ENCODE peak calls at places on chromosomes 13 and 19, in six cellular contexts. S is CD8-positive, alpha-beta memory T cell; U is effector memory CD4-positive, alpha-beta T cell; L is naive thymus-derived CD4-positive, alpha-beta T cell; J is gastrocnemius medialis; X is brain microvascular endothelial cell. H is an unnamed sample. For H3K36me3, the result is how much of the 10 kb centered on the place peaks cover.

GRCh38 chr13:111594606-111595005 is 274.2 kb downstream of the TEX29 start:
- DNase-seq in X (no peak), U (no peak), J (no peak), L (no peak), S (no peak), H (no peak)

GRCh38 chr19:7489609-7490044 is 792 bp upstream of the PEX11G start:
- DNase-seq in L (no peak), U (no peak), S (no peak), X (no peak), J (no peak), H (no peak)

GRCh38 chr19:57434386-57435061 is 601 bp upstream of the ZNF749 start:
- DNase-seq in U (no peak), L (no peak), S (no peak), X (no peak), J (no peak), H (no peak)

GRCh38 chr13:22137361-22138050 is 466.6 kb downstream of the FGF9 start:
- DNase-seq in L (no peak), U (no peak), S (no peak), X (no peak), J (no peak), H (no peak)

GRCh38 chr13:44396295-44396962 is 22.8 kb downstream of the SERP2 start:
- DNase-seq in L (no peak), X (no peak), U (no peak), J (no peak), S (no peak), H (no peak)

GRCh38 chr13:28558567-28558966 is 63.6 kb upstream of the FLT1 start:
- DNase-seq in U (no peak), L (no peak), J (no peak), S (no peak), X (peak), H (no peak)

GRCh38 chr13:101811440-101811839 is 359.0 kb downstream of the ITGBL1 start:
- DNase-seq in U (no peak), J (no peak), S (no peak), X (no peak), L (no peak), H (no peak)

GRCh38 chr19:39270091-39270871 is 2.1 kb downstream of the IFNL2 start:
- DNase-seq in J (no peak), L (no peak), X (no peak), U (no peak), S (no peak), H (no peak)

GRCh38 chr13:62014299-62014698 is 598.6 kb upstream of the PCDH20 start:
- DNase-seq in L (no peak), S (no peak), U (no peak), J (no peak), X (no peak), H (no peak)

GRCh38 chr13:27446986-27447583 is 3.3 kb downstream of the MTIF3 start:
- DNase-seq in S (peak), X (no peak), L (no peak), U (no peak), J (no peak), H (no peak)

GRCh38 chr19:32357720-32358119 is 12.3 kb downstream of the ZNF507 start:
- DNase-seq in J (no peak), U (no peak), S (no peak), L (no peak), X (no peak), H (no peak)

GRCh38 chr19:57786906-57787305 is 17.4 kb downstream of the ZNF586 start:
- DNase-seq in L (no peak), S (no peak), X (no peak), J (no peak), U (no peak), H (no peak)

GRCh38 chr13:36158606-36159005 is 27.4 kb upstream of the DCLK1 start:
- DNase-seq in L (no peak), X (no peak), S (no peak), J (no peak), U (no peak), H (no peak)

GRCh38 chr19:46408611-46409039 is 4.7 kb downstream of the CCDC8 start:
- DNase-seq in X (no peak), L (no peak), U (no peak), S (no peak), J (no peak), H (peak)

GRCh38 chr13:110470272-110471009 is 91.1 kb downstream of the RAB20 start:
- DNase-seq in X (no peak), S (no peak), J (no peak), L (no peak), U (no peak), H (peak)

GRCh38 chr19:49689133-49690072 is at the start of gene ADM5:
- DNase-seq in J (no peak), L (peak), X (no peak), U (no peak), S (no peak), H (peak)

GRCh38 chr19:48724796-48725753 is 5.5 kb upstream of the MAMSTR start:
- DNase-seq in X (peak), U (no peak), J (no peak), S (peak), L (no peak), H (no peak)

GRCh38 chr19:18282021-18282787 is 782 bp upstream of the JUND start:
- DNase-seq in J (no peak), U (no peak), X (no peak), S (no peak), L (peak), H (peak)

GRCh38 chr19:17195106-17195505 is 20.1 kb upstream of the USE1 start:
- DNase-seq in X (no peak), J (no peak), U (no peak), S (no peak), L (no peak), H (peak)
- H3K36me3 ChIP-seq in X (half or more), J (half or more), U (half or more), S (under half), L (under half), H (half or more)

DNA sequence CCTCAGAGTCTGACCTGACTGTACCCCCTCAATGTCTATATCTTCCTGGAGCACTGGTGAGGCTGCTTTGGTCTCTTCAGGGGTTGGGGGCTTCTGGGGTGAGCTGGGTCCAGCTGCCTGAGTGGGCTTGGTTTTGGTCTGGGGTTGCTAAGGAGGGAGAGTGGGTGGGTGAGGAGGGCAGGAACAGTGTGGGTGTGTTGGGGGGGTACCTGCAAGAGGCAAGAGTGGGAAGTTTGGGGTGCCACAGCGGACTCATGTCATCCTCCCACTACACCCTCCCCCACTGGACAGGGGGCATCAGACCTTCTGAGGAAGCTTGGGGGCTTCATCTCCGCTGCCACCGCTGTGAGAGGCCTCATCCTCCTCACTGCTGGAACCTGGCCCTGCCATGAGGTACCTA is 13.6 kb downstream of the ZNF575 start:
- DNase-seq in U (no peak), L (no peak), S (no peak), X (no peak), J (no peak), H (no peak)
- H3K36me3 ChIP-seq in U (half or more), L (under half), S (under half), X (under half), J (half or more), H (half or more)

DNA sequence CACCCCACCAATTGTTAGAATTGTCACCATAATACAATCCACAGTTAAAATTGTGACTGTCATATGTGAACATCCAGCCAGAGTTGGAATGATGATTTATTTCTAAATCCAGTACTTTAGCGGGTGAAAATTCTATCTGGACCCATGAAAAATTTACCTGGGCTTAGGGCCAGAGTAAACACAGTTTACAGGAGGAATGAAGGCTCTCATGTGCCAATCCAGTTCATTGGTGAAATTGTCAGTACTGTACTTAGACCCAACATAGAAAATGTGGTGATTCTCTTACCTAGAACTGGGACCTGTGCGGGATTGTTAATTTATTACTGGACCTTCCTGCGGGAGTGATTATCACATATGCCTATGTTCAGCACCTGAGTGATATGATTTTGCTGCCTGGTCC is 27.3 kb upstream of the ZNF681 start:
- DNase-seq in U (no peak), S (no peak), L (no peak), J (no peak), X (no peak), H (no peak)
- H3K36me3 ChIP-seq in U (under half), S (under half), L (under half), J (under half), X (under half), H (under half)

DNA sequence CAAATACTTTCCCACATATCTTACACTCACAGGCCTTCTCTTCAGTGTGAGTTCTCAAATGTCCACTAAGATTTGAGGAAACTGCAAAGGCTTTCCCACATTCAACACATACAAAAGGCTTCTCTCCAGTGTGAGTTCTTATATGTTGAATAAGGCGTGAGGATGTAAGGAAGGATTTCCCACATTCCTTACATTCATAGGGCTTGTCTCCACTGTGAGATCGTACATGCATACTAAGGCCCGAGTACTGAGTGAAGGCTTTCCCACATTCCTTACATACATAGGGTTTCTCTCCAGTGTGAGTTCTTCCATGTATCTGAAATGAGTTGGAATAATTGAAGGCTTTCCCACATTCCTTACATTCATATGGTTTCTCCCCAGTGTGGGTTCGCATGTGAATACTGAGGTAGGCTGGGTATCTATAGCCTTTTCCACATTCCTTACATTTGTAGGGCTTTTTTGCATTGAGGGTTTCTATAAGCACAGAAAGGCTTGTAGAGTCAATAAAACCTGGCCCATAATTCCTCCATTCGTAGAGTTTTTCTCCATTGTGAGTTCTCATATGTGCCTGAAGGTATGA is 9.6 kb downstream of the ZNF426 start:
- DNase-seq in X (no peak), U (no peak), S (no peak), L (no peak), J (no peak), H (no peak)
- H3K36me3 ChIP-seq in X (half or more), U (half or more), S (half or more), L (half or more), J (half or more), H (half or more)

DNA sequence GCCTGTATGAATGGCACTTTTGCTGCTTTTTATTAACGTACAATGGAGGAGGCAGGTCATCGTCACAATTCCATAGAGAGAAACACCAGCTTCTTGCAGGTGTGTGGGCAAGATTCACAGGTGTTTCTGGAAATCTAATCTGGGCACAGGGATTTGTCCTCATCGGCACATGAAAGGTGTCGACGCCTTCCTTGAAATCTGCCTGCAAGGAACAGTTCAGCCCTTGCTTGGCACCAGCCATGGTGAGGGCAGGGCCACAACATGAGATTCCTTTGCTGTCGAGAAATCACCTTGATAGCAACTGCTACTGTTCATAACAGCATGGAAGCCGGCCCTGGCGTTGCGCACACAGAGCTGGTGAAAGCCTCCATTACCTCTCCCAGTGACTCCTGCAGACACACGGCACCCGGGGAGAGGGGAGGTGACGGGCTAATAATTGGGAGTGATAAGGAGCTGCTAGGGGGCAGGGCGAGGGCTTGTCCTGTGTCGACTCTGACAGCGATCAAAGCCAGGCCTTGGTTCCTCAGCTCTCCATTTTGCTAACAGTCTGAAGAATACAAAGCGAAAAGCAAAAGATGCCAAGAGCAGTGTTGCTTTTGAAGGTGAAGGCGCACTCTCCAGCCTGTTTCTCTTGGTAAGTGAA is 66.4 kb downstream of the EFNB2 start:
- DNase-seq in X (no peak), S (no peak), U (no peak), L (no peak), J (no peak), H (no peak)
- H3K36me3 ChIP-seq in X (under half), S (under half), U (under half), L (under half), J (under half), H (under half)

DNA sequence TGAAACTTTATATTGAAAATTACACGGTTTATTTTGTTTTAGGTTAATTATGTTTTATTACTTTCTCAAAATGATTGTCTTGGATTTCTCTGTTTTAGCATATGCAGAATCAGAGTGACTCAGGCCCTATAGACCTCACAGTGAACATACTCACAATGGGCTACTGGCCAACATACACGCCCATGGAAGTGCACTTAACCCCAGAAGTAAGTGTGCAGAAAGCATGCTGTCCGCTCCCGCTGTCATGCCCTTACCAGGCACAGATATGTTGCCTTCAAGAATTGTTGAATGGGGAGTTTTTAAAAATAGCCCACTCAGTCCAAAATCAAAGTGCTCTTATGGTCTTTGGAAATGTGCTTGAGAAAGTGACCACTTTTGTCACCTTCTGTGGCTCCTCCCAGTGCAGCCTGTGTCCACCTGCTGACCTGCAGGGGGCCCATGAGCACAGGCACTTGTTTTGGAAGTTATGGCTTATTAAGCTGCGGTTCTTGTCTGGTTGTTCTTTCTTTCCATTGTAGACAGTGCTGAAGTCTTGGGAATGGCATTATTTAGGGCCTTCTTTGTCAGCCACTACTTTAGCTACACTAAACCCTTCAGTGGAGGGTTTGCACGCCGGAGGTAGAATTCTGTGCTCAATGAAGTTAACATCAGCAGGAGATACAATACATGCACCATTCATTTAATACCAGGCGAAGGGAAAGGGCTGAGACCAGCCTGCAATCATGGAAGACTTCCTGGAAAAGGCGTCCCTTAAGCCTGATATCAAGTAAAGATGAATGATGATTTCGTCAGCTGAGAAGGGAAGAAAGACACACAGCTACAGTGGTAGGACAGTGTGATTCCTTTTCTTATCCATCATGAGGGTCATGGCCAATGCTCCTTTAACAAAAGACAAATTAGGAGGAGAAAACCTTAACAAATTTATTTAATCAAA is 36.7 kb downstream of the CUL4A start:
- DNase-seq in L (no peak), X (no peak), S (no peak), J (no peak), U (no peak), H (peak)
- H3K36me3 ChIP-seq in L (under half), X (half or more), S (half or more), J (half or more), U (half or more), H (half or more)

DNA sequence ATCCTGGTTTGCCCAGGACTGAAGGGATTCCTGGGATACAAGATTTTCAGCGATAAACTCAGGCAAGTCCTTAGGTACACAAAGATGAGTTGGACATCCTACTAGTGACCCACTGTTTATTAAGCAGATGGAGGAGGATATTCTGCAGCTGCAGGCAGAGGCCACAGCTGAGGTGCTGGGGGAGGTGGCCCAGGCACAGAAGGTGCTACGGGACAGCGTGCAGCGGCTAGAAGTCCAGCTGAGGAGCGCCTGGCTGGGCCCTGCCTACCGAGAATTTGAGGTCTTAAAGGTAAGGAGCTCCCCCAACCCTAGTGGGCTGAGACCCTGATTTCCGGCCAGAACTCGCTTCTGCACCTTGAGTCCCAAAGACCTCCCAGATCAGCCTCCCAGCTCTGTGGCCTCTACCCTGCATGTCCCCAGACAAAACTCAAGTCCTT is 607 bp downstream of the ANGPTL8 start:
- DNase-seq in X (no peak), J (no peak), S (no peak), U (no peak), L (no peak), H (no peak)
- H3K36me3 ChIP-seq in X (under half), J (under half), S (under half), U (under half), L (under half), H (under half)

DNA sequence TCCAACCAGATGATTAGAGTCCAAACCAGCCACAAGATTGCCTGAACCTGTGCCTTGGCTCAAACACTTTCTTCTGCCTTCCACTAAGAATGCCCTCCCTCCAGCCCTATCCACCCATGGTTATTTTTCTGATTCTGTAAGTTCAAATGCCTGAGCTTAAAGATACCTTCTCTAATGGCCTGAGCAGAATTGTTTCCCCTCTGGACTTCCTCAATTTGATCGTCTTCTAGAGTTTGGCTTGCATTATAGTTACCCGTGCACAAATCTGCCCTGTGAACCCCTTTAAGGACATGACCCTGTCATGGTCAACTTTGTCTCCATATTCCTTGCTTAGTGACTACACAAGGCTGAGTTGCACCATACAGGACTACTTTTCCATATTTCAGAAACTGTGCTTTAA is 481.0 kb downstream of the FOXO1 start:
- DNase-seq in U (no peak), S (no peak), J (no peak), X (no peak), L (no peak), H (no peak)
- H3K36me3 ChIP-seq in U (under half), S (under half), J (under half), X (under half), L (under half), H (under half)

GRCh38 chr19:37243206-37243632 is 25.2 kb downstream of the ZNF383 start:
- DNase-seq in J (no peak), X (no peak), U (no peak), L (no peak), S (no peak), H (no peak)
- H3K36me3 ChIP-seq in J (half or more), X (half or more), U (half or more), L (under half), S (under half), H (under half)

GRCh38 chr19:42285988-42286348 is 16.0 kb upstream of the PRR19 start:
- DNase-seq in X (no peak), J (no peak), U (no peak), S (no peak), L (no peak), H (no peak)
- H3K36me3 ChIP-seq in X (under half), J (under half), U (under half), S (under half), L (under half), H (under half)

H was measured in upper lobe of left lung.